ENCODE peak calls at places on chromosomes 3 and 15, in four cellular contexts. J is HepG2, V is K562, L is SK-N-SH. T is an unnamed sample.

GRCh38 chr3:97009427-97010019 is 195.1 kb downstream of the EPHA6 start:
- DNase-seq in L (no peak), V (no peak), J (no peak), T (no peak)

GRCh38 chr15:48974865-48975264 is 11.1 kb upstream of the SHC4 start:
- DNase-seq in J (no peak), L (peak), V (peak), T (no peak)

GRCh38 chr3:124441766-124442165 is 288.5 kb upstream of the UMPS start:
- DNase-seq in V (no peak), J (no peak), L (no peak), T (no peak)

GRCh38 chr3:141370065-141370533 is 1.8 kb downstream of the ZBTB38 start:
- DNase-seq in L (peak), V (peak), J (peak), T (peak)

GRCh38 chr3:60708191-60708975 is 542.9 kb downstream of the FHIT start:
- DNase-seq in V (no peak), L (no peak), J (no peak), T (no peak)

GRCh38 chr15:35307676-35308075 is 222.6 kb upstream of the NANOGP8 start:
- DNase-seq in V (no peak), L (no peak), J (no peak), T (no peak)

GRCh38 chr15:81015595-81016252 is 15.0 kb downstream of the TLNRD1 start:
- DNase-seq in J (no peak), V (no peak), L (peak), T (no peak)

GRCh38 chr3:187913617-187914033 is 168.4 kb upstream of the BCL6 start:
- DNase-seq in V (no peak), J (no peak), L (no peak), T (no peak)

GRCh38 chr3:5122741-5123706 is 932 bp downstream of the ARL8B start:
- DNase-seq in V (peak), J (peak), L (peak), T (peak)

GRCh38 chr3:130699765-130700164 is 46.9 kb downstream of the PIK3R4 start:
- DNase-seq in V (peak), J (peak), L (no peak), T (peak)

GRCh38 chr15:75720787-75721461 is 8.3 kb upstream of the CSPG4 start:
- DNase-seq in L (peak), V (peak), J (peak), T (no peak)

GRCh38 chr15:72970965-72971746 is 81.1 kb upstream of the NEO1 start:
- DNase-seq in L (no peak), V (no peak), J (no peak), T (no peak)

GRCh38 chr3:36843065-36844051 is 79.0 kb upstream of the DCLK3 start:
- DNase-seq in L (peak), J (peak), V (peak), T (no peak)

GRCh38 chr15:71195242-71195641 is 80.0 kb downstream of the THSD4 start:
- DNase-seq in J (no peak), V (peak), L (no peak), T (no peak)

GRCh38 chr3:32383136-32383711 is 8.4 kb upstream of the CMTM7 start:
- DNase-seq in J (no peak), V (no peak), L (no peak), T (no peak)

GRCh38 chr15:87931584-87931983 is 325.0 kb downstream of the NTRK3 start:
- DNase-seq in L (no peak), J (no peak), V (no peak), T (no peak)
- TF ChIP-seq GABPA in L (no peak), J (no peak), V (no peak), T (no peak)

GRCh38 chr15:39608741-39609140 is 27.9 kb downstream of the THBS1 start:
- DNase-seq in J (no peak), L (no peak), V (no peak), T (no peak)
- H3K27ac ChIP-seq in J (no peak), L (no peak), V (no peak), T (no peak)

DNA sequence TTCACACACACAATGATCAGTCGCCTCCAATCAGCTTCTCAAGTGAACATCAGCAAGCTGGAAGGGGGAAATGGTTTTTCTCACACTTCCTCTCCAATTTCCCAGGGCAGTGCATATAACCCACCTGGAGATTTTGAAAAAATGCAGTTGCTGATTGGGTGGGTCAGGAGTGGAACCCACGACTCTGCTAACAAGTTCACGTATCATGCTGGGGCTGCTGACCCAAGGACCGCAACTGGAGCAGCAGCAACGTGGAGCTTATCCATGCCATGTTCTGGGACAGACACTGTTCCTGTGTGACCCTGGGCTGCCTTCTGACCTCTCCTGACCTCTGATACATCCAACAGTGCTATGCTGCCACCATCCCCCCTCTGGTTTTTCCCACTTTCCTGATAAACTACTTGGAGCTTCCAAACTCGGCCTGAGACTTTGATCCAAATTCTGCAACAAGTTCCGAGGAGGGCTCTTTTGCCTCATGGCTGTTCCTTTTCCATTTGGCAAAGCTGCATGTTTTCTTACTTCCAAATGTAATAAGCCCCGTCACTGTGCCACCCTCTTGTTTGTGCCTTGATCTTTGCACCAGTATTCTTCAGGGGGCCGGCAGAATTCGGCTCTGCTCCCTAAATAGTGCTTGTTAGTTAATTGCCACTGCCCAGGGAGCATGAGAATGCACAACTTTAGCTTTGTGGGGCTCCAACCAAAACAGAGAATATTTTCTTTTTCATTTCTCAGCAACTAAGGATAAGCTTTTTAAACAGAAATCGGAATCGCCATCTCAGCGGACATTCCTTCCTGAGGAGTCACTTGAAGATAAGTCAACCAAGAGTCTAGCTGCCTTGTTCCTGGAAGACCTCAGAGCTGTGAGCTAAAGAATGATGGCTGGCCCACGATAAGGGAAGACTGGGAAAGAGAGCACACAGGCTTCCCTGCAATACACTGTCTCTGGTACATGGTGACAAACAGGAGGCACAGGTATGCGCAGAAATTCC is 106.3 kb downstream of the LRIG1 start:
- DNase-seq in V (peak), L (no peak), J (no peak), T (no peak)
- TF ChIP-seq GABPA in V (no peak), L (no peak), J (no peak), T (no peak)

DNA sequence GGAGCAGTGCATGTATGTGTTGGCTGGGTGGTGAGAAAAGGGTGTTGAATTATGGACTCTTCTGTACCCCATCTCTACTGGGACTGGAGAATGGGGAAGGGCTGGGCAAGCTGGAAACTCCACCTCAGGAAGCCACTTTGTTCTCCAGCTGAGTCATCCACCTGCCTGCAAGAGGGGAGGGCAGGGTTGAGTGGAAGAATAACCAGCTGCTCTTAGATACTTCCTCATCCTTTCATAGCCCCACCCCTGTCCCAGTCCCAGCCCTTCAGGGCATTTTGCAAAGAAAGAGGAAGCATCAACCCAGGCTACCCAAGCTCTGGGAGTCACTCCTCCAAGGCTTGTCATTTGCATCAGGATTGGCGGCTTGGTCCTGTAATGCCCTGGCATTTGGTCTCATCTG is 33.1 kb downstream of the RAB11A start:
- DNase-seq in L (no peak), V (peak), J (peak), T (peak)
- H3K27ac ChIP-seq in L (no peak), V (no peak), J (no peak), T (no peak)

GRCh38 chr3:194619741-194620140 is 13.5 kb downstream of the TMEM44 start:
- DNase-seq in J (no peak), L (no peak), V (no peak), T (no peak)
- TF ChIP-seq GABPA in J (no peak), L (no peak), V (no peak), T (no peak)

GRCh38 chr15:98708191-98708590 is 59.9 kb downstream of the IGF1R start:
- DNase-seq in V (no peak), L (no peak), J (no peak), T (no peak)
- H3K27ac ChIP-seq in V (no peak), L (no peak), J (no peak), T (no peak)

GRCh38 chr3:12748477-12748876 is 10.6 kb downstream of the TMEM40 start:
- DNase-seq in L (no peak), V (no peak), J (no peak), T (no peak)

GRCh38 chr3:12750658-12751071 is 8.4 kb downstream of the TMEM40 start:
- DNase-seq in L (no peak), V (no peak), J (no peak), T (no peak)

GRCh38 chr3:12751548-12751947 is 7.5 kb downstream of the TMEM40 start:
- DNase-seq in J (peak), V (no peak), L (no peak), T (no peak)

GRCh38 chr3:12752111-12752510 is 6.9 kb downstream of the TMEM40 start:
- DNase-seq in J (no peak), V (no peak), L (no peak), T (no peak)

GRCh38 chr3:12750223-12750622 is 8.8 kb downstream of the TMEM40 start:
- DNase-seq in L (no peak), J (peak), V (no peak), T (no peak)
- TF ChIP-seq GABPA in L (no peak), J (no peak), V (no peak), T (no peak)